ENCODE peak calls at places on chromosomes 4 and X, in five cellular contexts. F is WERI-Rb-1; G is psoas muscle; W is CD4-positive, alpha-beta T cell; C is HL-60. B is an unnamed sample.
A peak's percentile ranks its signal among the peaks of the same experiment; 100 is the strongest.

GRCh38 chr4:142656178-142656577 is 189.9 kb downstream of the INPP4B start:
- DNase-seq in F (no peak), G (peak; percentile 23), W (no peak), C (no peak), B (no peak)

GRCh38 chr4:183541081-183542045 is 36.5 kb downstream of the ING2 start:
- DNase-seq in F (no peak), G (no peak), W (no peak), C (no peak), B (no peak)

GRCh38 chr4:145580906-145581305 is 38.3 kb upstream of the MMAA start:
- DNase-seq in F (no peak), G (no peak), W (no peak), C (no peak), B (peak; percentile 1)

GRCh38 chrX:23773601-23774175 is 9.3 kb upstream of the SAT1 start:
- DNase-seq in F (no peak), G (no peak), W (peak; percentile 30), C (no peak), B (no peak)

GRCh38 chr4:2062808-2063524 is 3.8 kb downstream of the NAT8L start:
- DNase-seq in F (no peak), G (no peak), W (no peak), C (no peak), B (no peak)

GRCh38 chrX:34578237-34578636 is 78.8 kb downstream of the TMEM47 start:
- DNase-seq in F (no peak), G (no peak), W (no peak), C (no peak), B (no peak)

GRCh38 chr4:61068025-61068424 is 132.1 kb upstream of the ADGRL3 start:
- DNase-seq in F (no peak), G (no peak), W (no peak), C (no peak), B (no peak)

GRCh38 chr4:141223418-141223817 is 2.7 kb downstream of the ZNF330 start:
- DNase-seq in F (no peak), G (no peak), W (no peak), C (no peak), B (no peak)

GRCh38 chrX:143837444-143837843 is 46.4 kb upstream of the UBE2NL start:
- DNase-seq in F (no peak), G (no peak), W (no peak), C (no peak), B (no peak)

GRCh38 chr4:40199179-40199670 is 2.4 kb downstream of the RHOH start:
- DNase-seq in F (no peak), G (no peak), W (no peak), C (no peak), B (no peak)

GRCh38 chr4:130738233-130738632 is 1642.3 kb downstream of the C4orf33 start:
- DNase-seq in F (no peak), G (no peak), W (no peak), C (no peak), B (peak; percentile 24)

GRCh38 chr4:73193659-73194058 is 64.9 kb downstream of the ANKRD17 start:
- DNase-seq in F (no peak), G (no peak), W (no peak), C (no peak), B (no peak)

GRCh38 chr4:98642991-98643426 is 15.4 kb downstream of the TSPAN5 start:
- DNase-seq in F (no peak), G (no peak), W (no peak), C (no peak), B (no peak)
- H3K27ac ChIP-seq in F (no peak overlapping the region), G (no peak overlapping the region), W (no peak overlapping the region), C (no peak overlapping the region), B (no peak overlapping the region)

GRCh38 chr4:84238247-84239090 is 260.6 kb downstream of the NKX6-1 start:
- DNase-seq in F (no peak), G (no peak), W (no peak), C (peak; percentile 38), B (no peak)
- H3K27ac ChIP-seq in F (no peak overlapping the region), G (no peak overlapping the region), W (no peak overlapping the region), C (no peak overlapping the region), B (no peak overlapping the region)

DNA sequence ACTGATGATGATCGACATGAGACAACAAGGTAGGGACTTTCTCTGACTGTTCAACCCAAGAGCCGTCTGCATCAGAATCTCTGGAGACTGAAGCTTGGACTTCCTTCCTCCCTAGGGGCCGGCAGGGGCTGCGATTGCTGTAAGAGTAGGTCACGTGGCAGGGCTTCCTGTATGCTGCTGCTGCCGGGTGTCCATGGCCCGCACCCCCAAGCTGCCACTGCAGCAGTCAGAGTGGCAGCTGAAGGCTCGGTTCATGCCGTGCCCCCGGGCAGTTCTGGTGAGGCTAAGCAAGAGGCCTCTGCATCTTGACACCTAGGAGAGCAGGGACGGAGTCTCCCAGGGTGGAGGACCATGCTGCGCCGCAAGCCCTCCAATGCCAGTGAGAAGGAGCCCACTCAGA is at the start of gene SASH3:
- DNase-seq in F (no peak), G (peak; percentile 76), W (peak; percentile 33), C (peak; percentile 69), B (no peak)
- H3K27ac ChIP-seq in F (no peak within 1 kb of the TSS), G (no peak within 1 kb of the TSS), W (peak within 1 kb of the TSS; percentile 90), C (peak within 1 kb of the TSS; percentile 90), B (peak within 1 kb of the TSS; percentile 29)

GRCh38 chrX:154050113-154050495 is 30.4 kb upstream of the IRAK1 start:
- DNase-seq in F (no peak), G (no peak), W (no peak), C (no peak), B (no peak)

GRCh38 chrX:154046262-154046771 is 26.6 kb upstream of the IRAK1 start:
- DNase-seq in F (no peak), G (no peak), W (no peak), C (no peak), B (no peak)

GRCh38 chrX:154049209-154050112 is 29.8 kb upstream of the IRAK1 start:
- DNase-seq in F (no peak), G (peak; percentile 68), W (no peak), C (no peak), B (no peak)

GRCh38 chrX:154048398-154048797 is 28.7 kb upstream of the IRAK1 start:
- DNase-seq in F (no peak), G (no peak), W (no peak), C (no peak), B (no peak)

GRCh38 chrX:154047266-154047665 is 27.6 kb upstream of the IRAK1 start:
- DNase-seq in F (no peak), G (no peak), W (no peak), C (no peak), B (no peak)
- H3K27ac ChIP-seq in F (no peak overlapping the region), G (peak overlapping the region; percentile 36), W (no peak overlapping the region), C (no peak overlapping the region), B (no peak overlapping the region)

GRCh38 chrX:47200385-47201150 is 6.9 kb downstream of the UBA1 start:
- DNase-seq in F (no peak), G (peak; percentile 75), W (no peak), C (no peak), B (no peak)
- H3K27ac ChIP-seq in F (no peak overlapping the region), G (peak overlapping the region; percentile 71), W (no peak overlapping the region), C (no peak overlapping the region), B (no peak overlapping the region)

GRCh38 chr4:41575665-41576064 is 37.7 kb downstream of the LIMCH1 start:
- DNase-seq in F (no peak), G (no peak), W (no peak), C (no peak), B (no peak)
- H3K27ac ChIP-seq in F (no peak overlapping the region), G (peak overlapping the region; percentile 15), W (no peak overlapping the region), C (no peak overlapping the region), B (no peak overlapping the region)

GRCh38 chr4:187613089-187613839 is 382.3 kb upstream of the ZFP42 start:
- DNase-seq in F (no peak), G (no peak), W (no peak), C (no peak), B (no peak)

GRCh38 chr4:187615972-187616371 is 379.6 kb upstream of the ZFP42 start:
- DNase-seq in F (no peak), G (no peak), W (no peak), C (no peak), B (no peak)

GRCh38 chr4:187608001-187608421 is 387.6 kb upstream of the ZFP42 start:
- DNase-seq in F (no peak), G (no peak), W (no peak), C (no peak), B (no peak)

GRCh38 chr4:187617117-187617516 is 378.5 kb upstream of the ZFP42 start:
- DNase-seq in F (no peak), G (no peak), W (no peak), C (no peak), B (no peak)

DNA sequence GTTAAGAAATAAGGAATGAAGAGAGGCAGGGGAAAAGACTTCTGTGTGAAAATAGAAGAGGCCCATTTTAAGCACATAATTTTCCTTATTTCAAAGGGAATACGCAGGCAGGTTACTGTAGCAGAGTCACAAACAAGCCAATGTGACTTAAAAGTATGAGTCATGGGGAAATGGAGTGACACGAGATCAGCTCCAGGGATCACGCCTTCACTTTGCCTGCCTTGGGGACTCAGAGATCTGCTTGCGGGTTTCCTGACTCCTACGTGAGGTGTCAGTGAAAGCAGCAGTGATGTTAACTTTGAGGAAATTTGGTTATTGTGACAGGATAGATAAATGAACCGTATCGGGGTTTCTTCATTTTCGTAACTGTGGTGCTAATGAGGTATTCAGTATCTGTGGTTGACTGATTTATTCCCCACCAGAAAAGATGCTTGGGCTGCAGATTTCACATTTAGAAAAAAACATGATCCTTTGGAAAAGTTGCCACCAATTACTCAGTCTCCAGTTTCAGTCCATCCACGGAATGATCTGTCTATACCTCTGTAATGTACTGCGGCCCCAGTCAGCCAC is 383.3 kb upstream of the ZFP42 start:
- DNase-seq in F (no peak), G (no peak), W (no peak), C (no peak), B (peak; percentile 40)
- H3K27ac ChIP-seq in F (no peak overlapping the region), G (no peak overlapping the region), W (no peak overlapping the region), C (no peak overlapping the region), B (peak overlapping the region; percentile 52)